ENCODE peak calls at places on chromosomes 11 and 22, in five cellular contexts. One of them, this sample, is unnamed.

GRCh38 chr22:19679476-19680099 is 34.7 kb upstream of the SEPTIN5 start:
- DNase-seq in GM13977: no peak
- DNase-seq in AG04450: no peak
- DNase-seq in Panc1: no peak
- DNase-seq in endothelial cell: peak
- DNase-seq in this sample: no peak

GRCh38 chr22:27827586-27828213 is 26.1 kb upstream of the MN1 start:
- DNase-seq in GM13977: no peak
- DNase-seq in AG04450: no peak
- DNase-seq in Panc1: no peak
- DNase-seq in endothelial cell: no peak
- DNase-seq in this sample: no peak

GRCh38 chr11:64266339-64266738 is 15.0 kb downstream of the PLCB3 start:
- DNase-seq in GM13977: no peak
- DNase-seq in AG04450: no peak
- DNase-seq in Panc1: no peak
- DNase-seq in endothelial cell: no peak
- DNase-seq in this sample: no peak

GRCh38 chr11:123052884-123053721 is 8.8 kb downstream of the HSPA8 start:
- DNase-seq in GM13977: no peak
- DNase-seq in AG04450: no peak
- DNase-seq in Panc1: no peak
- DNase-seq in endothelial cell: no peak
- DNase-seq in this sample: no peak

GRCh38 chr22:25745341-25746011 is 3.5 kb downstream of the MYO18B start:
- DNase-seq in GM13977: no peak
- DNase-seq in AG04450: no peak
- DNase-seq in Panc1: no peak
- DNase-seq in endothelial cell: no peak
- DNase-seq in this sample: no peak

GRCh38 chr11:29124436-29124835 is 892.4 kb downstream of the KCNA4 start:
- DNase-seq in GM13977: no peak
- DNase-seq in AG04450: no peak
- DNase-seq in Panc1: no peak
- DNase-seq in endothelial cell: no peak
- DNase-seq in this sample: peak

GRCh38 chr11:15159085-15159484 is 44.4 kb downstream of the INSC start:
- DNase-seq in GM13977: peak
- DNase-seq in AG04450: no peak
- DNase-seq in Panc1: peak
- DNase-seq in endothelial cell: peak
- DNase-seq in this sample: no peak

GRCh38 chr11:86370922-86371614 is 3.6 kb upstream of the CCDC81 start:
- DNase-seq in GM13977: no peak
- DNase-seq in AG04450: no peak
- DNase-seq in Panc1: no peak
- DNase-seq in endothelial cell: no peak
- DNase-seq in this sample: no peak

GRCh38 chr11:18310800-18311340 is 11.1 kb downstream of the HPS5 start:
- DNase-seq in GM13977: peak
- DNase-seq in AG04450: no peak
- DNase-seq in Panc1: no peak
- DNase-seq in endothelial cell: no peak
- DNase-seq in this sample: no peak

GRCh38 chr22:47623740-47624103 is 861.3 kb downstream of the TBC1D22A start:
- DNase-seq in GM13977: no peak
- DNase-seq in AG04450: no peak
- DNase-seq in Panc1: no peak
- DNase-seq in endothelial cell: no peak
- DNase-seq in this sample: no peak

GRCh38 chr11:85809881-85810280 is 1.1 kb downstream of the SYTL2 start:
- DNase-seq in GM13977: no peak
- DNase-seq in AG04450: no peak
- DNase-seq in Panc1: no peak
- DNase-seq in endothelial cell: peak
- DNase-seq in this sample: no peak

DNA sequence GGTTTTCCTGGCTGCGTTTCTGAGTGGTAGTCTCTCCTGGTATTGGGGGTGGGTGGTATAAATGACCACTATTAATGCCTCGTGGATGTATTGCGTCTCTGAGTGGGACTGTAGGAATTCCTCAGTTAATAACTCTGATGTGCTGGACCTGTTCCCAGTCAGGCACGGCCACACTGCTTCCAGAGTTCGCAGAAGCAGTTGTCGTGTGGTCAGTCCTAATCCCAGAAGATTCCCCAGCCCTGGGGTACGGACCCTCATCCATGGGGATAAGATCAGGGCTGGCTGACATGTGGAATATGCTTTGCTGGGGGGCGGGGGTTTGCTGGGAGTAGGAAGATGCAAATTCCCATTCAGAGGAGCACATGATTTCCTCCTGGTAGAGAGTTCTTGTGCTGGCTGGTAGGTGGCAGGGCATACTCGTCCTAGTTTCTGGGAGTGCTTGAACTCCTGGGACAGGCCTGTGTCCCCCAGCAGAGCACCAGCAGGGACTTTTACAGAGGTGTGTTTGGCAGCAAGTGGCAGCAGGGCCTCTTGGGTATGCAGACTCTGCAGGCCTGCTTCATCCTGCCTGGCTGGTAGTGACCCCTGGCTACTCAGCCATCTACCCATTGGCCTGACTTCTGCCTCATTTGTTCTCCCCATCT is 157.4 kb downstream of the NAV2 start:
- DNase-seq in GM13977: no peak
- DNase-seq in AG04450: no peak
- DNase-seq in Panc1: no peak
- DNase-seq in endothelial cell: no peak
- DNase-seq in this sample: no peak
- TF ChIP-seq CTCF in GM13977: no peak
- TF ChIP-seq CTCF in AG04450: no peak
- TF ChIP-seq CTCF in Panc1: no peak
- TF ChIP-seq CTCF in endothelial cell: no peak
- TF ChIP-seq CTCF in this sample: no peak

GRCh38 chr11:2156416-2157182 is 4.4 kb downstream of the INS start:
- DNase-seq in GM13977: peak
- DNase-seq in AG04450: no peak
- DNase-seq in Panc1: peak
- DNase-seq in endothelial cell: peak
- DNase-seq in this sample: no peak
- TF ChIP-seq CTCF in GM13977: peak
- TF ChIP-seq CTCF in AG04450: peak
- TF ChIP-seq CTCF in Panc1: peak
- TF ChIP-seq CTCF in endothelial cell: peak
- TF ChIP-seq CTCF in this sample: peak

DNA sequence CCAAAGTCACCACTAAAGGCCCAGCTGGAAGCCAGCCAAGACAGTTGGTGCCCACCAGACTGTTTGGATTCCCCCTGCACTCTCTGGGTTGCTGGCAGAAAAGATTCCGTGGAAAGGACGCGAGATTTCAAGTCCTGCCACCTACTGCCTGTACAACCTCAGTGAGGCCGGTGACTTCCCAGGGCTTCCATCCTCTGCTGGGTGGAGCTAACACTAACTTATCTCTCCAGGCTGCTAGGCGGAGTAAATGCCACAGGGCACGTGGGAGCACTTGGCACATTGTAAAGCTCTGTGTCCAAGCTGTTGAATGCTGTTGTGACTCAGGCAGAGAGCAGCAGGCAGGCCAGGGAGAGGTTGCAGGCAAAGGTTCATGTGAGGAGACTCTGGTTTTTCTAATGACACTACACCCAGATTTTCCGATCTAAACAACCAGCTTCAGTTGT is 50.9 kb upstream of the CDON start:
- DNase-seq in GM13977: no peak
- DNase-seq in AG04450: peak
- DNase-seq in Panc1: peak
- DNase-seq in endothelial cell: no peak
- DNase-seq in this sample: peak
- TF ChIP-seq CTCF in GM13977: no peak
- TF ChIP-seq CTCF in AG04450: no peak
- TF ChIP-seq CTCF in Panc1: no peak
- TF ChIP-seq CTCF in endothelial cell: no peak
- TF ChIP-seq CTCF in this sample: peak

DNA sequence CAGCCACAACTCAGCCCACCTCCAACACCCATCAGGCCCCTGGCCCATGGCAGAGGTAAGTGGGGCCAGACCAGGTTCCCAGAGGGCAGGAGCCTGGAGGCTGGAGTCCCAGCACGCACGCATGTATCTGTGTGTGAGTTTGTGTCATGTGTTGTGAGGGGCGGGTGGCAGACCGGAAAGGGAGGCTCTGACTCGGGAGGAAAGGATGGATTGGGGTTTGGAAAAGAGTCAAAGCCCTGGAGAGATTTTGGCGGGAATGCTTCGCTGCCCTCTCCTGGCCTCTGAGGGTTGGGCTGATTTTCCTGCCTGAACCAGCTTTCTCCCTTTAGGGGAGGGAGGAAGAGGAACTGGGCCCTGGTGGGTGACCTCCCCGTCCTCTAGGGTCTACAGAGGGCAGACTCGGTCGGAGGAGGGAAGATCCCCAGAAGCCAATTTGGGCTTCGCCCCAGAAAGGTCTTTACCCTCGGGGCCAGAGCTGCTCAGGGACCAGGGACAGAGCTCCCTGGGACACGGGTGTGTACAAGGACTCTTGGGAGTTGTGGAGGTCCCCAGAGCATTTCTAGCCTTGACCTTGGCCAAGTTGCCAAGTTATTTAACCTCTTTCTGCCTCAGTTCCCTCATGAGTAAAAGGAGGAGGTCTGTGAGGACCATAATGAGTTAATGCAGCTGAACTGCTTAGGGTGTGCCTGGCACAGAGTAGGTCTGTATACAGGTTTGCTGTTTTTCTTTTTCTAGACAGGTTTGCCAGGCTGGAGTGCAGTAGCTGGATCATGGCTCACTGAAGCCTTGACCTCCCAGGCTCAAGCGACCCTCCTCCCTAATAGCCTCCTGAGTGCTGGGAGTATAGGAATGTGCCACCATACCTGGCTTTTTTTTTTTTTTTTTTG is 6.9 kb downstream of the C11orf68 start:
- DNase-seq in GM13977: peak
- DNase-seq in AG04450: no peak
- DNase-seq in Panc1: no peak
- DNase-seq in endothelial cell: no peak
- DNase-seq in this sample: no peak
- TF ChIP-seq CTCF in GM13977: peak
- TF ChIP-seq CTCF in AG04450: peak
- TF ChIP-seq CTCF in Panc1: no peak
- TF ChIP-seq CTCF in endothelial cell: no peak
- TF ChIP-seq CTCF in this sample: peak

This sample was measured in retinal pigment epithelial cell.